ENCODE peak calls at places on chromosomes 12 and 14, in five cellular contexts. G, E, K, H and T are unnamed samples.

GRCh38 chr12:6148061-6148460 is 23.6 kb upstream of the VWF start:
- DNase-seq in H (no peak), G (no peak), E (no peak), K (no peak), T (no peak)

GRCh38 chr12:15497621-15498285 is 175.4 kb downstream of the PTPRO start:
- DNase-seq in K (no peak), H (no peak), G (no peak), E (no peak), T (no peak)

GRCh38 chr12:89525002-89525823 is 617 bp upstream of the GALNT4 start:
- DNase-seq in K (peak; percentile 63), G (peak; percentile 37), E (peak; percentile 56), H (peak; percentile 59), T (peak; percentile 50)

GRCh38 chr14:71594828-71595227 is 337.4 kb upstream of the RGS6 start:
- DNase-seq in E (peak; percentile 34), K (no peak), G (no peak), H (peak; percentile 43), T (no peak)

GRCh38 chr12:2154521-2154920 is 101.7 kb downstream of the CACNA1C start:
- DNase-seq in G (no peak), K (no peak), H (no peak), E (no peak), T (no peak)

GRCh38 chr14:59852350-59852749 is 18.2 kb downstream of the RTN1 start:
- DNase-seq in H (no peak), G (no peak), K (no peak), E (no peak), T (no peak)

GRCh38 chr14:65486856-65487255 is 74.3 kb downstream of the FUT8 start:
- DNase-seq in G (no peak), E (no peak), K (no peak), H (no peak), T (no peak)

GRCh38 chr14:22819191-22819988 is 4.2 kb upstream of the SLC7A7 start:
- DNase-seq in K (peak; percentile 18), G (no peak), E (no peak), H (no peak), T (no peak)